ENCODE peak calls at places on chromosomes 6 and 20, in four cellular contexts. N, M, L and J are unnamed samples.

GRCh38 chr6:169169941-169170582 is 83.6 kb downstream of the THBS2 start:
- DNase-seq in L (no peak), M (no peak), N (peak; percentile 8), J (no peak)

GRCh38 chr6:45026003-45026516 is 302.1 kb upstream of the RUNX2 start:
- DNase-seq in M (no peak), N (no peak), L (no peak), J (peak; percentile 66)

GRCh38 chr20:3563548-3564177 is 92.8 kb downstream of the ATRN start:
- DNase-seq in L (peak; percentile 23), N (no peak), M (peak; percentile 14), J (peak; percentile 83)

GRCh38 chr6:152053332-152053731 is 245.8 kb downstream of the ESR1 start:
- DNase-seq in L (no peak), M (no peak), N (no peak), J (no peak)

GRCh38 chr20:59948212-59948611 is 8.0 kb downstream of the FAM217B start:
- DNase-seq in L (no peak), N (no peak), M (no peak), J (no peak)

GRCh38 chr6:31209137-31209536 is 38.7 kb upstream of the POU5F1 start:
- DNase-seq in L (no peak), M (no peak), N (no peak), J (no peak)

GRCh38 chr6:31945507-31946369 is at the start of gene CFB:
- DNase-seq in M (peak; percentile 71), N (peak; percentile 66), L (no peak), J (peak; percentile 90)

GRCh38 chr6:34568829-34569228 is 12.7 kb upstream of the SPDEF start:
- DNase-seq in M (no peak), L (no peak), N (no peak), J (no peak)

GRCh38 chr6:159726196-159726917 is 949 bp upstream of the WTAP start:
- DNase-seq in M (no peak), N (no peak), L (no peak), J (no peak)

GRCh38 chr6:1082040-1082935 is 229.6 kb upstream of the FOXQ1 start:
- DNase-seq in L (no peak), N (no peak), M (peak; percentile 31), J (peak; percentile 70)

GRCh38 chr6:85920782-85921181 is 278.1 kb upstream of the SYNCRIP start:
- DNase-seq in N (no peak), M (no peak), L (peak; percentile 5), J (no peak)

GRCh38 chr6:154705471-154706113 is 27.6 kb upstream of the SCAF8 start:
- DNase-seq in L (no peak), N (no peak), M (no peak), J (no peak)

GRCh38 chr20:38894091-38894847 is 31.9 kb upstream of the FAM83D start:
- DNase-seq in N (no peak), L (no peak), M (no peak), J (no peak)

GRCh38 chr20:23257848-23258746 is 92.5 kb upstream of the NXT1 start:
- DNase-seq in N (no peak), L (no peak), M (peak; percentile 88), J (peak; percentile 58)
- H3K9ac ChIP-seq in N (no peak overlapping the region), L (no peak overlapping the region), M (peak overlapping the region; percentile 50), J (no peak overlapping the region)

GRCh38 chr20:62961799-62962198 is 9.3 kb downstream of the SLC17A9 start:
- DNase-seq in M (no peak), N (no peak), L (no peak), J (no peak)

GRCh38 chr20:62962891-62963613 is 10.5 kb downstream of the SLC17A9 start:
- DNase-seq in M (no peak), N (no peak), L (no peak), J (no peak)

GRCh38 chr20:62961310-62961783 is 8.8 kb downstream of the SLC17A9 start:
- DNase-seq in M (no peak), N (peak; percentile 75), L (no peak), J (no peak)

GRCh38 chr20:62963614-62964397 is 11.3 kb downstream of the SLC17A9 start:
- DNase-seq in L (no peak), M (no peak), N (no peak), J (no peak)

GRCh38 chr20:62962221-62962879 is 9.8 kb downstream of the SLC17A9 start:
- DNase-seq in N (no peak), M (no peak), L (no peak), J (no peak)
- H3K4me1 ChIP-seq in N (no peaks in the 10 kb centered on the region), M (no peaks in the 10 kb centered on the region), L (no peaks in the 10 kb centered on the region), J (no peaks in the 10 kb centered on the region)

GRCh38 chr6:7144810-7145209 is 37.0 kb downstream of the RREB1 start:
- DNase-seq in N (no peak), L (no peak), M (no peak), J (peak; percentile 50)

GRCh38 chr6:7142228-7142801 is 34.6 kb downstream of the RREB1 start:
- DNase-seq in M (no peak), L (no peak), N (no peak), J (no peak)

GRCh38 chr6:7140631-7141366 is 33.0 kb downstream of the RREB1 start:
- DNase-seq in M (peak; percentile 54), L (peak; percentile 65), N (peak; percentile 89), J (peak; percentile 94)

GRCh38 chr6:7145269-7146078 is 37.7 kb downstream of the RREB1 start:
- DNase-seq in N (no peak), L (no peak), M (no peak), J (no peak)

GRCh38 chr6:7143161-7143974 is 35.6 kb downstream of the RREB1 start:
- DNase-seq in N (no peak), M (no peak), L (no peak), J (no peak)
- H3K9ac ChIP-seq in N (no peak overlapping the region), M (no peak overlapping the region), L (no peak overlapping the region), J (no peak overlapping the region)

GRCh38 chr6:3330199-3330598 is 71.5 kb downstream of the PSMG4 start:
- DNase-seq in N (peak; percentile 63), L (no peak), M (no peak), J (no peak)
- H3K4me1 ChIP-seq in N (peaks cover 15% of the 10 kb centered on the region), L (peaks cover 27% of the 10 kb centered on the region), M (peaks cover 36% of the 10 kb centered on the region), J (peaks cover 23% of the 10 kb centered on the region)

GRCh38 chr6:106360989-106361430 is 493 bp downstream of the CRYBG1 start:
- DNase-seq in N (peak; percentile 55), L (peak; percentile 6), M (no peak), J (peak; percentile 5)
- H3K9ac ChIP-seq in N (peak overlapping the region; percentile 38), L (no peak overlapping the region), M (no peak overlapping the region), J (no peak overlapping the region)

GRCh38 chr6:111603648-111604047 is 2.0 kb downstream of the TRAF3IP2 start:
- DNase-seq in L (no peak), M (peak; percentile 37), N (no peak), J (no peak)
- H3K4me1 ChIP-seq in L (peaks cover 24% of the 10 kb centered on the region), M (peaks cover 38% of the 10 kb centered on the region), N (peaks cover 4% of the 10 kb centered on the region), J (peaks cover 61% of the 10 kb centered on the region)

GRCh38 chr6:148441454-148441911 is 98.8 kb downstream of the SASH1 start:
- DNase-seq in M (peak; percentile 92), L (no peak), N (no peak), J (peak; percentile 67)
- H3K9ac ChIP-seq in M (peak overlapping the region; percentile 30), L (no peak overlapping the region), N (no peak overlapping the region), J (peak overlapping the region; percentile 73)

GRCh38 chr6:167802339-167802738 is 24.4 kb upstream of the AFDN start:
- DNase-seq in L (no peak), N (no peak), M (no peak), J (no peak)
- H3K4me1 ChIP-seq in L (peaks cover 1% of the 10 kb centered on the region), N (no peaks in the 10 kb centered on the region), M (no peaks in the 10 kb centered on the region), J (no peaks in the 10 kb centered on the region)